ENCODE peak calls at places on chromosomes 3 and 15, in ten cellular contexts. One of them, this sample, is unnamed.

GRCh38 chr3:46059432-46059831 is 32.1 kb upstream of the XCR1 start:
- DNase-seq in heart left ventricle: no peak
- DNase-seq in upper lobe of right lung: no peak
- DNase-seq in RWPE2: no peak
- DNase-seq in breast epithelium: no peak
- DNase-seq in body of pancreas: no peak
- DNase-seq in Peyer's patch: no peak
- DNase-seq in GM23338: no peak
- DNase-seq in uterus: no peak
- DNase-seq in neural progenitor cell: no peak
- DNase-seq in this sample: no peak

GRCh38 chr3:18580268-18580667 is 155.1 kb upstream of the SATB1 start:
- DNase-seq in GM23338: no peak
- DNase-seq in Peyer's patch: peak; percentile 47
- DNase-seq in RWPE2: no peak
- DNase-seq in uterus: no peak
- DNase-seq in neural progenitor cell: no peak
- DNase-seq in breast epithelium: no peak
- DNase-seq in heart left ventricle: no peak
- DNase-seq in upper lobe of right lung: no peak
- DNase-seq in body of pancreas: no peak
- DNase-seq in this sample: no peak

GRCh38 chr3:4736284-4736861 is 242.9 kb upstream of the BHLHE40 start:
- DNase-seq in neural progenitor cell: no peak
- DNase-seq in body of pancreas: peak; percentile 92
- DNase-seq in heart left ventricle: no peak
- DNase-seq in breast epithelium: peak; percentile 94
- DNase-seq in uterus: no peak
- DNase-seq in GM23338: no peak
- DNase-seq in RWPE2: no peak
- DNase-seq in Peyer's patch: no peak
- DNase-seq in upper lobe of right lung: peak; percentile 82
- DNase-seq in this sample: no peak

GRCh38 chr3:158107508-158108095 is 1.4 kb upstream of the SHOX2 start:
- DNase-seq in RWPE2: no peak
- DNase-seq in Peyer's patch: no peak
- DNase-seq in breast epithelium: no peak
- DNase-seq in GM23338: no peak
- DNase-seq in uterus: no peak
- DNase-seq in body of pancreas: no peak
- DNase-seq in upper lobe of right lung: no peak
- DNase-seq in neural progenitor cell: no peak
- DNase-seq in heart left ventricle: no peak
- DNase-seq in this sample: no peak

GRCh38 chr15:64970696-64971095 is 19.0 kb downstream of the SPG21 start:
- DNase-seq in GM23338: no peak
- DNase-seq in breast epithelium: no peak
- DNase-seq in body of pancreas: no peak
- DNase-seq in heart left ventricle: no peak
- DNase-seq in neural progenitor cell: no peak
- DNase-seq in uterus: no peak
- DNase-seq in RWPE2: no peak
- DNase-seq in upper lobe of right lung: peak; percentile 74
- DNase-seq in Peyer's patch: no peak
- DNase-seq in this sample: no peak

GRCh38 chr15:60379466-60380274 is 18.1 kb downstream of the ANXA2 start:
- DNase-seq in upper lobe of right lung: no peak
- DNase-seq in uterus: no peak
- DNase-seq in RWPE2: no peak
- DNase-seq in body of pancreas: peak; percentile 39
- DNase-seq in neural progenitor cell: peak; percentile 74
- DNase-seq in GM23338: peak; percentile 30
- DNase-seq in breast epithelium: peak; percentile 67
- DNase-seq in heart left ventricle: no peak
- DNase-seq in Peyer's patch: no peak
- DNase-seq in this sample: no peak

GRCh38 chr3:191987951-191988350 is 527.0 kb downstream of the PYDC2 start:
- DNase-seq in GM23338: no peak
- DNase-seq in RWPE2: no peak
- DNase-seq in neural progenitor cell: no peak
- DNase-seq in breast epithelium: no peak
- DNase-seq in Peyer's patch: no peak
- DNase-seq in heart left ventricle: no peak
- DNase-seq in body of pancreas: no peak
- DNase-seq in uterus: no peak
- DNase-seq in upper lobe of right lung: no peak
- DNase-seq in this sample: no peak

GRCh38 chr3:11154953-11155325 is 646 bp downstream of the HRH1 start:
- DNase-seq in breast epithelium: no peak
- DNase-seq in heart left ventricle: no peak
- DNase-seq in neural progenitor cell: peak; percentile 46
- DNase-seq in uterus: no peak
- DNase-seq in upper lobe of right lung: no peak
- DNase-seq in body of pancreas: no peak
- DNase-seq in Peyer's patch: no peak
- DNase-seq in GM23338: peak; percentile 60
- DNase-seq in RWPE2: no peak
- DNase-seq in this sample: no peak

GRCh38 chr15:44537728-44538240 is 837 bp downstream of the EIF3J start:
- DNase-seq in upper lobe of right lung: no peak
- DNase-seq in RWPE2: no peak
- DNase-seq in neural progenitor cell: no peak
- DNase-seq in heart left ventricle: no peak
- DNase-seq in uterus: no peak
- DNase-seq in body of pancreas: no peak
- DNase-seq in GM23338: peak; percentile 60
- DNase-seq in Peyer's patch: no peak
- DNase-seq in breast epithelium: no peak
- DNase-seq in this sample: no peak

DNA sequence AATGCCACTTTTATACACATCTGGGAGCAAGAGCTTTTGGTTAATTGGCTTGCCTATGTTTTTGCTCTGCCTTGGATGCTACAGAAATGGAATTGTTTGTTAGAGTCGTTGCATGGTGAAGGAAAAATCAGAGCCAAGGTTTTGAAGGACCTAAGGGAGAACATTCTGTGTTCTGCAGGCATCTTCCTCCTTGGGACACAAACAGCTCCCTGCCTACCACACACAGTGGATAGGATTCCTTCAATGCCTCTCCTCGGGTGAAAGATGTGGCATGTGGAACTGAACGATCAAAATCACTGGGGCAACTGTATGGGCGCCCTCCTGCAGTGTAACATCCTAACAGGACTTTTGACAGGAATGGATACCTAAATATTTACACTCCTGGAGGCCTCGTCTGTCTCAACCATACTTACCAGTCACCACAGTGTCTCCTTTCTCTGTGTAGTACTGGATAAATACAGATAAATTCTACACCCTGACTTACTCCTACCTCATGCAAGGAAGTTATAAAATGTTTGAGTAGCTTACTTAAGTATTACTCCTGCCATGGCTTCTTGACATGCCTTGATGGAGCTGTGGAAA is 100.6 kb downstream of the LPP start:
- DNase-seq in GM23338: no peak
- DNase-seq in RWPE2: no peak
- DNase-seq in body of pancreas: no peak
- DNase-seq in heart left ventricle: no peak
- DNase-seq in neural progenitor cell: no peak
- DNase-seq in breast epithelium: no peak
- DNase-seq in uterus: no peak
- DNase-seq in upper lobe of right lung: no peak
- DNase-seq in Peyer's patch: no peak
- DNase-seq in this sample: no peak
- H3K4me1 ChIP-seq in GM23338: no peaks in the 10 kb centered on the region
- H3K4me1 ChIP-seq in RWPE2: no peaks in the 10 kb centered on the region
- H3K4me1 ChIP-seq in body of pancreas: peaks cover 35% of the 10 kb centered on the region
- H3K4me1 ChIP-seq in heart left ventricle: peaks cover 20% of the 10 kb centered on the region
- H3K4me1 ChIP-seq in neural progenitor cell: peaks cover 26% of the 10 kb centered on the region
- H3K4me1 ChIP-seq in breast epithelium: no peaks in the 10 kb centered on the region
- H3K4me1 ChIP-seq in uterus: peaks cover 8% of the 10 kb centered on the region
- H3K4me1 ChIP-seq in upper lobe of right lung: peaks cover 14% of the 10 kb centered on the region
- H3K4me1 ChIP-seq in Peyer's patch: peaks cover 3% of the 10 kb centered on the region
- H3K4me1 ChIP-seq in this sample: peaks cover 59% of the 10 kb centered on the region

GRCh38 chr3:9793161-9793781 is 389 bp downstream of the ARPC4 start:
- DNase-seq in heart left ventricle: no peak
- DNase-seq in GM23338: peak; percentile 62
- DNase-seq in upper lobe of right lung: peak; percentile 73
- DNase-seq in uterus: no peak
- DNase-seq in breast epithelium: no peak
- DNase-seq in neural progenitor cell: peak; percentile 37
- DNase-seq in body of pancreas: no peak
- DNase-seq in Peyer's patch: peak; percentile 67
- DNase-seq in RWPE2: no peak
- DNase-seq in this sample: no peak

GRCh38 chr3:9800529-9800928 is 7.6 kb downstream of the ARPC4 start:
- DNase-seq in RWPE2: no peak
- DNase-seq in Peyer's patch: no peak
- DNase-seq in neural progenitor cell: no peak
- DNase-seq in GM23338: no peak
- DNase-seq in breast epithelium: no peak
- DNase-seq in upper lobe of right lung: no peak
- DNase-seq in uterus: no peak
- DNase-seq in body of pancreas: no peak
- DNase-seq in heart left ventricle: no peak
- DNase-seq in this sample: no peak

GRCh38 chr3:9794400-9794799 is 1.5 kb downstream of the ARPC4 start:
- DNase-seq in RWPE2: no peak
- DNase-seq in body of pancreas: no peak
- DNase-seq in uterus: no peak
- DNase-seq in breast epithelium: no peak
- DNase-seq in GM23338: no peak
- DNase-seq in upper lobe of right lung: no peak
- DNase-seq in neural progenitor cell: no peak
- DNase-seq in heart left ventricle: no peak
- DNase-seq in Peyer's patch: no peak
- DNase-seq in this sample: no peak

GRCh38 chr3:9795212-9795611 is 2.3 kb downstream of the ARPC4 start:
- DNase-seq in Peyer's patch: no peak
- DNase-seq in GM23338: no peak
- DNase-seq in breast epithelium: no peak
- DNase-seq in body of pancreas: no peak
- DNase-seq in upper lobe of right lung: no peak
- DNase-seq in heart left ventricle: no peak
- DNase-seq in neural progenitor cell: no peak
- DNase-seq in uterus: no peak
- DNase-seq in RWPE2: no peak
- DNase-seq in this sample: no peak

GRCh38 chr3:9797196-9797945 is 4.5 kb downstream of the ARPC4 start:
- DNase-seq in upper lobe of right lung: no peak
- DNase-seq in Peyer's patch: no peak
- DNase-seq in neural progenitor cell: no peak
- DNase-seq in heart left ventricle: no peak
- DNase-seq in body of pancreas: no peak
- DNase-seq in GM23338: no peak
- DNase-seq in uterus: no peak
- DNase-seq in RWPE2: no peak
- DNase-seq in breast epithelium: no peak
- DNase-seq in this sample: no peak
- H3K36me3 ChIP-seq in upper lobe of right lung: peaks cover 62% of the 10 kb centered on the region
- H3K36me3 ChIP-seq in Peyer's patch: no peaks in the 10 kb centered on the region
- H3K36me3 ChIP-seq in neural progenitor cell: peaks cover 11% of the 10 kb centered on the region
- H3K36me3 ChIP-seq in heart left ventricle: peaks cover 51% of the 10 kb centered on the region
- H3K36me3 ChIP-seq in body of pancreas: peaks cover 11% of the 10 kb centered on the region
- H3K36me3 ChIP-seq in GM23338: peaks cover 49% of the 10 kb centered on the region
- H3K36me3 ChIP-seq in uterus: no peaks in the 10 kb centered on the region
- H3K36me3 ChIP-seq in RWPE2: peaks cover 70% of the 10 kb centered on the region
- H3K36me3 ChIP-seq in breast epithelium: peaks cover 11% of the 10 kb centered on the region
- H3K36me3 ChIP-seq in this sample: peaks cover 46% of the 10 kb centered on the region

DNA sequence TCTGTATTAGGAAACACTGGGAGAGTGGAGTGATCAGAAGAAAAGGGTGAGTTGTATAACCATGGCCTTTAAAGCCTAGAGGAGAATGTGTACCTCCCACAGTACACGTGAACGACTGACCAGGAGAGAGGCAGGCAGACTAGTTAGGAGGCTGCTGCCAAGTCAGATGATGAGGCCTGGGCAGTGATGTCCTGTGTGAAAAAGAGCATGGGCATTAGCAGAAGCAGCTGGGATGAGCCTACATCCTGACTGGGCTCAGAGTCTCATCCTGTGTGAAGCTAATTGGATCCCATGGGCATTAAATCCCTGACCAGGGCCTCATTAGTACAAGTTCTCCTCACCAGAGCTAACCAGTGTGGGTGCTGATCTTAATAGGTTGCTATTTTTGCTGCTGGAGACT is 89.1 kb upstream of the SLC2A2 start:
- DNase-seq in RWPE2: no peak
- DNase-seq in GM23338: no peak
- DNase-seq in breast epithelium: no peak
- DNase-seq in Peyer's patch: no peak
- DNase-seq in upper lobe of right lung: no peak
- DNase-seq in body of pancreas: no peak
- DNase-seq in uterus: no peak
- DNase-seq in neural progenitor cell: peak; percentile 11
- DNase-seq in heart left ventricle: no peak
- DNase-seq in this sample: no peak
- H3K27ac ChIP-seq in RWPE2: no peak overlapping the region
- H3K27ac ChIP-seq in GM23338: no peak overlapping the region
- H3K27ac ChIP-seq in breast epithelium: peak overlapping the region; percentile 32
- H3K27ac ChIP-seq in Peyer's patch: no peak overlapping the region
- H3K27ac ChIP-seq in upper lobe of right lung: no peak overlapping the region
- H3K27ac ChIP-seq in body of pancreas: no peak overlapping the region
- H3K27ac ChIP-seq in uterus: no peak overlapping the region
- H3K27ac ChIP-seq in neural progenitor cell: no peak overlapping the region
- H3K27ac ChIP-seq in heart left ventricle: peak overlapping the region; percentile 5
- H3K27ac ChIP-seq in this sample: no peak overlapping the region

GRCh38 chr3:146165844-146166243 is 4.9 kb upstream of the PLOD2 start:
- DNase-seq in upper lobe of right lung: no peak
- DNase-seq in uterus: no peak
- DNase-seq in breast epithelium: no peak
- DNase-seq in GM23338: no peak
- DNase-seq in neural progenitor cell: no peak
- DNase-seq in Peyer's patch: no peak
- DNase-seq in body of pancreas: no peak
- DNase-seq in heart left ventricle: no peak
- DNase-seq in RWPE2: no peak
- DNase-seq in this sample: no peak
- H3K4me1 ChIP-seq in upper lobe of right lung: peaks cover 10% of the 10 kb centered on the region
- H3K4me1 ChIP-seq in uterus: peaks cover 5% of the 10 kb centered on the region
- H3K4me1 ChIP-seq in breast epithelium: peaks cover 9% of the 10 kb centered on the region
- H3K4me1 ChIP-seq in GM23338: peaks cover 24% of the 10 kb centered on the region
- H3K4me1 ChIP-seq in neural progenitor cell: no peaks in the 10 kb centered on the region
- H3K4me1 ChIP-seq in Peyer's patch: no peaks in the 10 kb centered on the region
- H3K4me1 ChIP-seq in body of pancreas: peaks cover 38% of the 10 kb centered on the region
- H3K4me1 ChIP-seq in heart left ventricle: peaks cover 18% of the 10 kb centered on the region
- H3K4me1 ChIP-seq in RWPE2: peaks cover 55% of the 10 kb centered on the region
- H3K4me1 ChIP-seq in this sample: peaks cover 35% of the 10 kb centered on the region

DNA sequence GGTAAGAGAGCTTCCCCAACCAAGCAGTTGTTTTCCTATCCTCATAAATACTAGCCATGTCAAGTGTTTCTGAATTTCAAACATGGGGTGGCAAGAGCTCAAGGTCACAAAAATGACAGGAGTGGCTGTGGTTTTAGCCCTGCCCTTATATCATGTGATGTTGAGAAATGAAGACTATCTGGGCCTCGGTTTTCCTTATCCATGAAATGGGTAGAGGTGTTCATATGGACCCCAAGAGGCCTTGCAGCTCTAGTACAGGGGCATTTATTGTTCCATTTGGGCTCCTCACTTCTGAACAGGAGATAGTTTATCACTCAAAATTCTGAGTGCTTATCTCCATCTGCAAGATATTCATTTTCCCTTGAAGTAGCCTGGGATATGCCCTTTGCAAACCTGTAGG is 35.8 kb downstream of the LMCD1 start:
- DNase-seq in neural progenitor cell: no peak
- DNase-seq in upper lobe of right lung: no peak
- DNase-seq in body of pancreas: no peak
- DNase-seq in heart left ventricle: no peak
- DNase-seq in RWPE2: no peak
- DNase-seq in breast epithelium: no peak
- DNase-seq in GM23338: no peak
- DNase-seq in Peyer's patch: no peak
- DNase-seq in uterus: no peak
- DNase-seq in this sample: no peak
- H3K36me3 ChIP-seq in neural progenitor cell: no peaks in the 10 kb centered on the region
- H3K36me3 ChIP-seq in upper lobe of right lung: peaks cover 62% of the 10 kb centered on the region
- H3K36me3 ChIP-seq in body of pancreas: no peaks in the 10 kb centered on the region
- H3K36me3 ChIP-seq in heart left ventricle: peaks cover 50% of the 10 kb centered on the region
- H3K36me3 ChIP-seq in RWPE2: peaks cover 10% of the 10 kb centered on the region
- H3K36me3 ChIP-seq in breast epithelium: no peaks in the 10 kb centered on the region
- H3K36me3 ChIP-seq in GM23338: peaks cover 8% of the 10 kb centered on the region
- H3K36me3 ChIP-seq in Peyer's patch: no peaks in the 10 kb centered on the region
- H3K36me3 ChIP-seq in uterus: no peaks in the 10 kb centered on the region
- H3K36me3 ChIP-seq in this sample: no peaks in the 10 kb centered on the region